ENCODE peak calls at places on chromosomes 6 and 20, in five cellular contexts. N, M, A, Q and H are unnamed samples.

GRCh38 chr6:79699606-79700005 is 68.5 kb downstream of the SH3BGRL2 start:
- DNase-seq in N (no peak), M (no peak), A (no peak), Q (no peak), H (no peak)

GRCh38 chr6:63565058-63565726 is 7.1 kb upstream of the LOC128125822 start:
- DNase-seq in N (no peak), M (no peak), A (no peak), Q (no peak), H (no peak)

GRCh38 chr20:16222859-16223411 is 350.3 kb downstream of the KIF16B start:
- DNase-seq in N (no peak), M (peak; percentile 12), A (no peak), Q (no peak), H (no peak)

GRCh38 chr6:133843098-133843497 is 45.8 kb upstream of the TCF21 start:
- DNase-seq in N (no peak), M (no peak), A (no peak), Q (no peak), H (no peak)

GRCh38 chr6:43572015-43572414 is 3.8 kb downstream of the XPO5 start:
- DNase-seq in N (no peak), M (no peak), A (no peak), Q (no peak), H (no peak)

GRCh38 chr20:62079166-62079565 is 13.5 kb upstream of the TAF4 start:
- DNase-seq in N (no peak), M (no peak), A (no peak), Q (no peak), H (no peak)

GRCh38 chr6:35475573-35475972 is 7.4 kb downstream of the RPL10A start:
- DNase-seq in N (no peak), M (no peak), A (no peak), Q (no peak), H (no peak)

GRCh38 chr6:112289039-112289566 is 34.7 kb upstream of the LAMA4 start:
- DNase-seq in N (no peak), M (peak; percentile 76), A (no peak), Q (peak; percentile 14), H (peak; percentile 76)

GRCh38 chr6:110628330-110628729 is 151.9 kb upstream of the SLC22A16 start:
- DNase-seq in N (no peak), M (peak; percentile 30), A (no peak), Q (no peak), H (no peak)

GRCh38 chr20:47665221-47665991 is 119.9 kb downstream of the SULF2 start:
- DNase-seq in N (no peak), M (no peak), A (no peak), Q (no peak), H (peak; percentile 60)

GRCh38 chr6:149320745-149321240 is 3.3 kb downstream of the TAB2 start:
- DNase-seq in N (no peak), M (no peak), A (no peak), Q (no peak), H (no peak)

GRCh38 chr6:151285121-151285520 is 45.4 kb downstream of the AKAP12 start:
- DNase-seq in N (no peak), M (peak; percentile 55), A (no peak), Q (no peak), H (no peak)

GRCh38 chr20:62593616-62594015 is 48.7 kb upstream of the SLCO4A1 start:
- DNase-seq in N (no peak), M (no peak), A (no peak), Q (no peak), H (no peak)

GRCh38 chr6:151160869-151161268 is 78.9 kb upstream of the AKAP12 start:
- DNase-seq in N (no peak), M (peak; percentile 10), A (no peak), Q (peak; percentile 62), H (no peak)

GRCh38 chr20:23061713-23062561 is 12.5 kb upstream of the THBD start:
- DNase-seq in N (no peak), M (peak; percentile 85), A (no peak), Q (peak; percentile 20), H (peak; percentile 67)

GRCh38 chr6:43011207-43011606 is 2.5 kb downstream of the MEA1 start:
- DNase-seq in N (no peak), M (no peak), A (no peak), Q (no peak), H (no peak)

GRCh38 chr6:13754644-13755043 is 43.0 kb upstream of the RANBP9 start:
- DNase-seq in N (no peak), M (no peak), A (no peak), Q (no peak), H (no peak)

GRCh38 chr20:10524034-10524476 is 89.0 kb downstream of the SLX4IP start:
- DNase-seq in N (no peak), M (peak; percentile 16), A (no peak), Q (no peak), H (peak; percentile 74)

GRCh38 chr20:51695574-51696303 is 72.5 kb downstream of the ATP9A start:
- DNase-seq in N (no peak), M (peak; percentile 83), A (no peak), Q (no peak), H (no peak)

GRCh38 chr6:113329942-113330897 is 526.9 kb upstream of the MARCKS start:
- DNase-seq in N (no peak), M (no peak), A (no peak), Q (no peak), H (no peak)

GRCh38 chr20:63234693-63235398 is 859 bp upstream of the BIRC7 start:
- DNase-seq in N (peak; percentile 33), M (peak; percentile 43), A (no peak), Q (peak; percentile 48), H (no peak)